ENCODE peak calls at places on chromosomes 4 and X, in four cellular contexts. Z is breast epithelium, U is A549, I is right lobe of liver. Q is an unnamed sample.
A peak's percentile ranks its signal among the peaks of the same experiment; 100 is the strongest.

GRCh38 chrX:120316587-120317283 is 5.5 kb upstream of the TMEM255A start:
- DNase-seq in Z (no peak), U (no peak), I (no peak), Q (no peak)

GRCh38 chr4:139860435-139861024 is 194.9 kb downstream of the MGST2 start:
- DNase-seq in Z (no peak), U (no peak), I (no peak), Q (no peak)

GRCh38 chrX:22389544-22390243 is 117.0 kb downstream of the CBLL2 start:
- DNase-seq in Z (no peak), U (peak; percentile 11), I (no peak), Q (no peak)

GRCh38 chr4:128123036-128123435 is 61.9 kb downstream of the LARP1B start:
- DNase-seq in Z (no peak), U (no peak), I (no peak), Q (no peak)

GRCh38 chr4:114653675-114654074 is 55.1 kb downstream of the UGT8 start:
- DNase-seq in Z (no peak), U (no peak), I (no peak), Q (no peak)

GRCh38 chrX:103356897-103357296 is 591 bp downstream of the TCEAL9 start:
- DNase-seq in Z (no peak), U (no peak), I (peak; percentile 32), Q (peak; percentile 22)

GRCh38 chr4:82376109-82376508 is 2.3 kb upstream of the HNRNPD start:
- DNase-seq in Z (no peak), U (no peak), I (no peak), Q (no peak)

GRCh38 chr4:183099537-183100297 is 660 bp downstream of the WWC2 start:
- DNase-seq in Z (no peak), U (peak; percentile 46), I (peak; percentile 61), Q (peak; percentile 35)

GRCh38 chrX:67607436-67607835 is 63.6 kb downstream of the AR start:
- DNase-seq in Z (no peak), U (no peak), I (no peak), Q (no peak)

GRCh38 chr4:129614581-129614980 is 518.6 kb downstream of the C4orf33 start:
- DNase-seq in Z (no peak), U (no peak), I (no peak), Q (no peak)

GRCh38 chr4:38716271-38716670 is 52.3 kb downstream of the KLF3 start:
- DNase-seq in Z (no peak), U (no peak), I (no peak), Q (no peak)

GRCh38 chr4:33780952-33781655 is 2463.2 kb downstream of the ARAP2 start:
- DNase-seq in Z (no peak), U (peak; percentile 32), I (no peak), Q (no peak)

GRCh38 chrX:323721-324628 is 5.4 kb upstream of the GTPBP6 start:
- DNase-seq in Z (peak; percentile 57), U (peak; percentile 93), I (peak; percentile 65), Q (peak; percentile 47)

GRCh38 chr4:159017323-159018036 is 85.4 kb upstream of the RAPGEF2 start:
- DNase-seq in Z (no peak), U (no peak), I (no peak), Q (no peak)

GRCh38 chr4:119643306-119644042 is 14.9 kb upstream of the PDE5A start:
- DNase-seq in Z (no peak), U (no peak), I (no peak), Q (no peak)

GRCh38 chr4:183411291-183411861 is 33.1 kb upstream of the CDKN2AIP start:
- DNase-seq in Z (no peak), U (no peak), I (no peak), Q (no peak)

GRCh38 chr4:186726440-186727148 is 2.9 kb upstream of the FAT1 start:
- DNase-seq in Z (peak; percentile 74), U (peak; percentile 81), I (peak; percentile 74), Q (peak; percentile 74)

GRCh38 chrX:38803286-38803608 is 2.0 kb downstream of the MID1IP1 start:
- DNase-seq in Z (no peak), U (no peak), I (no peak), Q (no peak)

DNA sequence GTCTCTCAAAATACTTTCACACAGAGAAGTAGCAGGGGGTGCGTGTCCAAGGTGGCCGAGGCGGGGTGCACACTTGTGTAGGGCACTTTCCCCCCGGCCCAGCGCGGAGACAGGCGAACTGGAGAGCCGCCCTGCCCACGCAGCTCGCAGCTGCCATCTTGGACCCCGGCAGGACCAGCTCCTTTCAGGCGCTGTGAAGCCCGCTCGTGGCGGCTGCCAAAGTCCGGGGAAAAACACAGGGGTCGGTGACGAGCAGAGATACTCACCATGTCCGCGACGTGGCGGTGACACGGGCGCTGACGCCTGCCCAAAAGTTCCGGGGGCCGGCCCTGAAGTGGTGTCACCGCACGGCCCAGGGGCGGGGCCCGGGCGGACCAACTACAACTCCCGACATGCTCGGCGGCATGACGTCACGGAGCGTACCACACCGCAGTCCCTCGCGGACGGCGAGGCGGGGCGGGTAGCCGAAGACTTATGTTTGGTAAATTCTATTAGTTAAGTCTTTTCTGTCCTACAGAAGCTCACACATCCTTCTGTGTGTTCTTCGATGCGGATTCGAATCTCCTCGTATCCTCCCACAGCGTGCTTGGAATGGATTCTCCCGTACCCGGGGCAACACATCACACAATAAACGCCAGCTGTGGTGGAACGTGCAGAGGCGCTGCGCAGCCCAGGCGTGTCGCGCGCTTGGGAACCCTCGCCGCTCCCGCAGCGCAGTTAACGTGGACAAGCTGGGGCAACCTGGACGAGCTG is at the start of gene UFSP2:
- DNase-seq in Z (peak; percentile 90), U (peak; percentile 87), I (peak; percentile 93), Q (peak; percentile 94)
- TF ChIP-seq POLR2A in Z (peak; percentile 46), U (peak; percentile 51), I (peak; percentile 77), Q (no peak)

GRCh38 chrX:40176979-40177430 is 79.2 kb upstream of the BCOR start:
- DNase-seq in Z (no peak), U (no peak), I (no peak), Q (peak; percentile 50)

GRCh38 chrX:40176256-40176978 is 78.7 kb upstream of the BCOR start:
- DNase-seq in Z (no peak), U (peak; percentile 28), I (peak; percentile 74), Q (peak; percentile 83)

GRCh38 chrX:40173662-40174593 is 76.2 kb upstream of the BCOR start:
- DNase-seq in Z (no peak), U (no peak), I (peak; percentile 49), Q (peak; percentile 34)

GRCh38 chrX:40174594-40175415 is 77.0 kb upstream of the BCOR start:
- DNase-seq in Z (no peak), U (peak; percentile 33), I (peak; percentile 51), Q (peak; percentile 75)

DNA sequence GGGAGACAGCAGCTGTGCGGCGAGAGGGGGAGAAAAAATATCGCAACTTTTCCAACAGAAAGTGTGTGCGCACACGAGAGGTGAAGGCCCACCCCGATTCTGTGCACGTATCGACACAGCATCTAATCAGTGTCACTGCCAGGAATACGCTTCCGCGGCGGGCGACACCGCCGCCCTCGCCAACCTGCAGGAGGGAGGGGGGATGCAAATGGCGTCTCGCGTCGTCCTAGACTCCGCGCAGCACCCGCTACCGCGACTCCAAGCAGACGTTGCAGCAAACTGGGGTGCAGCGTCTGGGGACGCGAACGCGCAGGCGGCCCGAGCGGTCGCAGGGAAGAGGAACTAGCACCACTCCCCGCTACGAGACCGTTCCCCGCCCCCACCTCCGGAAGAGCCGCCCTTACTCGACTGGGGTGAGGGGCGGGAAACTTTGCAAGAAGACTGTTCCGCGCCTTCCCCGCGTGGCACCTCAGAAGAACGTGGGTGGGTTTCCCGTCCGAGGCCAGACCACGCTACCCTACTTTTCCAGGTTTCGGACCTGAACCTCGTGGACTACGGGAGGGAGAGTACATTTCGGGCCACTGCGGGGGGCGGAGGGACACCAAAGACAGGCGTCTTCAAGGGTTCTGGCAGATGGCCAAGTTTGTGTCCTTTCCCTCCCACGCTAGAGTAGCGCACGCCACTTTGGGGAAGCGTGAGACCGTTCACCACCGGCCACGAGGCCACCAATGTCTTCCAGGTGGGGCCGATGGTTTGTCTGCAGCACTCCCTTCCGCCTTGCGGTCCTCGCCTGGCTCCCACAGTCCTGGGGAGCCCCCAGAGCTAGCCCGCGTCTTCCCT is 77.9 kb upstream of the BCOR start:
- DNase-seq in Z (no peak), U (peak; percentile 60), I (peak; percentile 80), Q (peak; percentile 82)
- TF ChIP-seq POLR2A in Z (no peak), U (no peak), I (peak; percentile 29), Q (peak; percentile 31)

DNA sequence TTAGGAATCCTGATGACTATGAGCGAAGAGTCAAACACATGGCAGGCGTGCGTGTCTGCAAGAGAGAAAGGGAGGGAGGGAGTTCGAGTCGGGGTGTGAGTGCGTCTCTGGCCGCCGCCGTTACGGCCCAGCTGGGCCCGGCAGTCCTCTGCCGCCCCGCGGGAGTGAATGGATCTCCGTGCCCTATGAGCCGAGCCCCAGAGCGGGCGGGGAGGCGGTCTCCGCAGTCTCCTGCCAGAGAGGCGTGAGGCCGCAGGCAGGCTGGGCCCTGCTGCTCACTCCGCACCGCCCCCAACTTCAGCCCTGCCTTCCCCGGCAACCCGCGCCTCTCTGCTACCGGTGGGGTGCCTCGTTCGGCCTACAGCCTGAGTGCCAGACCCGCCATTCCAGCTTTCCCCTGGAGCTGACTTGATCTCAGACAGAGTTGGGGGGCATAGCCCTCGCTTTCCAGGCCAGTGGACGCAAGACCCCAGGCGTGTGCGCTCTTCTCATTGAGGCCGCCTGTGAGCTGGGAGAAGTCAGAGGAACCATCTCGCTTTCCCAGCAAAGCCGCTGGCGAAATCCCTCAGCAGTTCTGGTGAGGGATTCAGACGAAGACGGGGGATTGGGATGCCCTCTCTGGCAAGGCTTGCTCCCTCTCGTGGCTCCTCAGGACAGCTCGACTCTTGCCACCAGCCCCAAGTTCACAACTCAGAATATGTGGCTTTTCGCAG is 1.4 kb downstream of the SLC16A2 start:
- DNase-seq in Z (peak; percentile 52), U (no peak), I (peak; percentile 63), Q (peak; percentile 79)
- TF ChIP-seq POLR2A in Z (no peak), U (no peak), I (peak; percentile 49), Q (peak; percentile 16)

GRCh38 chr4:169658970-169659735 is 38.8 kb downstream of the CLCN3 start:
- DNase-seq in Z (no peak), U (no peak), I (no peak), Q (no peak)

GRCh38 chr4:169662226-169662625 is 41.8 kb downstream of the CLCN3 start:
- DNase-seq in Z (no peak), U (no peak), I (no peak), Q (no peak)

GRCh38 chr4:169660929-169661328 is 40.6 kb downstream of the CLCN3 start:
- DNase-seq in Z (no peak), U (no peak), I (no peak), Q (no peak)

GRCh38 chr4:169658196-169658595 is 37.8 kb downstream of the CLCN3 start:
- DNase-seq in Z (no peak), U (no peak), I (no peak), Q (no peak)

GRCh38 chr4:169659736-169660670 is 39.6 kb downstream of the CLCN3 start:
- DNase-seq in Z (no peak), U (peak; percentile 96), I (peak; percentile 41), Q (peak; percentile 75)
- TF ChIP-seq POLR2A in Z (no peak), U (no peak), I (peak; percentile 21), Q (no peak)

DNA sequence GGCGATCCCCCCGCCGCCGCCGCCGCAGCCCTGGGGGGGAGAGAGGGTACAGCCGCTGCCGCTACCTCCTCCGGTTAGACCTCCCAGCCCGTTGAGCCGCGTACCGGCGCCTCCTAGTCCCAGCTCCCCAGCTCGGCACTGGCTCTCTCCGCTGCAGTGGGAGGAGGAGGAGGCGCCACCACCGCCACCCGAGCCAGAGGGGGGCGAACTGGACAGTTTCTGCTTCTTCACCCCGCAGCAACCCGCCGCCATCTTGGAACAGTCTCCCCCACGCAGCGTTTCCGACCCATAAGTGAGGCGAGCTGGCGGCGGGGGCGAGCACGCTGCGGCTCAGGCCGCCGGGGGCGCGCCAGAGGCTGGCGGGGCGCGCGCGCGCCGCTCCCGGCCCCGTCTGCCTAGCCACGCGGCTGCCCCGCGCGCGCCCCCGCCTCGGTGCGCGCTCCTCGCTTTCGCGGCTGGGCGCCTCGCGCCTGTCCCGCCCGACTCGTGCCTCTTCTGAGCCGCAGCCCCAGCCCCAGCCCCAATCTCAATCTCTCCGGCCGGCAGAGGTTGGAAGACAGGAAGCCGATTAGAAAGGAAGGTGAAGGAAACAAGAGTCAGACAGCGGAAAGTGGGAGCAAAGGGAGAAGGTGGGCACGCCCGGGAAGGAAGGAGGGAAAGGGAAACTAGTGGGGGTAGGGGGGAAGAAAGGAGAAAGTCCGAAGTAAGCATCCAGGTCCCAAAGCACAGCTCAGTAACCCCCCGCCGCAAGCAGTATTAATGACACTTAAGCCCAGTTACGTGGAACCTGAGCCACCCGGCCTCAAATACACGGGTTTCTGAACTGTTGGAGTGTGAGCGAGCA is at the start of gene AMMECR1:
- DNase-seq in Z (peak; percentile 66), U (peak; percentile 83), I (peak; percentile 79), Q (peak; percentile 85)
- TF ChIP-seq POLR2A in Z (no peak), U (peak; percentile 76), I (peak; percentile 80), Q (peak; percentile 34)

Q was measured in heart left ventricle.